ENCODE peak calls at places on chromosomes 2 and 18, in five cellular contexts. One of them, this sample, is unnamed.

GRCh38 chr2:12434609-12435008 is 282.1 kb upstream of the TRIB2 start:
- DNase-seq in NCI-H2081: no peak
- DNase-seq in AG04450: no peak
- DNase-seq in neural progenitor cell: no peak
- DNase-seq in KBM-7: no peak
- DNase-seq in this sample: peak

GRCh38 chr2:99674031-99674430 is 184.2 kb upstream of the REV1 start:
- DNase-seq in NCI-H2081: no peak
- DNase-seq in AG04450: no peak
- DNase-seq in neural progenitor cell: no peak
- DNase-seq in KBM-7: no peak
- DNase-seq in this sample: no peak

GRCh38 chr18:49869354-49869753 is 56.0 kb upstream of the ACAA2 start:
- DNase-seq in NCI-H2081: no peak
- DNase-seq in AG04450: no peak
- DNase-seq in neural progenitor cell: no peak
- DNase-seq in KBM-7: no peak
- DNase-seq in this sample: no peak

GRCh38 chr2:146363731-146364130 is 1481.1 kb upstream of the ACVR2A start:
- DNase-seq in NCI-H2081: no peak
- DNase-seq in AG04450: no peak
- DNase-seq in neural progenitor cell: no peak
- DNase-seq in KBM-7: no peak
- DNase-seq in this sample: no peak

GRCh38 chr18:25675123-25675850 is 323.3 kb upstream of the ZNF521 start:
- DNase-seq in NCI-H2081: no peak
- DNase-seq in AG04450: no peak
- DNase-seq in neural progenitor cell: peak
- DNase-seq in KBM-7: no peak
- DNase-seq in this sample: peak

GRCh38 chr18:70457788-70458187 is 168.9 kb downstream of the SOCS6 start:
- DNase-seq in NCI-H2081: no peak
- DNase-seq in AG04450: no peak
- DNase-seq in neural progenitor cell: no peak
- DNase-seq in KBM-7: no peak
- DNase-seq in this sample: no peak

GRCh38 chr2:119137502-119137901 is 21.0 kb downstream of the C1QL2 start:
- DNase-seq in NCI-H2081: no peak
- DNase-seq in AG04450: no peak
- DNase-seq in neural progenitor cell: no peak
- DNase-seq in KBM-7: no peak
- DNase-seq in this sample: no peak

GRCh38 chr2:73982140-73982617 is 2.5 kb upstream of the TET3 start:
- DNase-seq in NCI-H2081: no peak
- DNase-seq in AG04450: no peak
- DNase-seq in neural progenitor cell: no peak
- DNase-seq in KBM-7: no peak
- DNase-seq in this sample: no peak

GRCh38 chr2:127401757-127402695 is 14.3 kb upstream of the MAP3K2 start:
- DNase-seq in NCI-H2081: no peak
- DNase-seq in AG04450: no peak
- DNase-seq in neural progenitor cell: no peak
- DNase-seq in KBM-7: no peak
- DNase-seq in this sample: no peak

GRCh38 chr2:199470672-199471442 is 13.1 kb upstream of the SATB2 start:
- DNase-seq in NCI-H2081: no peak
- DNase-seq in AG04450: no peak
- DNase-seq in neural progenitor cell: peak
- DNase-seq in KBM-7: no peak
- DNase-seq in this sample: peak

GRCh38 chr2:37809931-37810570 is 115.0 kb upstream of the RMDN2 start:
- DNase-seq in NCI-H2081: no peak
- DNase-seq in AG04450: no peak
- DNase-seq in neural progenitor cell: no peak
- DNase-seq in KBM-7: no peak
- DNase-seq in this sample: no peak

GRCh38 chr2:120425014-120425413 is 79.1 kb downstream of the INHBB start:
- DNase-seq in NCI-H2081: no peak
- DNase-seq in AG04450: no peak
- DNase-seq in neural progenitor cell: no peak
- DNase-seq in KBM-7: no peak
- DNase-seq in this sample: no peak